ENCODE peak calls at places on chromosome 19, in five cellular contexts. F is SK-N-SH, M is thyroid gland, T is aorta, H is ascending aorta. O is an unnamed sample.

GRCh38 chr19:2160384-2160783 is 3.3 kb upstream of the DOT1L start:
- DNase-seq in M (no peak), T (no peak), H (no peak), F (no peak), O (no peak)

GRCh38 chr19:46660601-46661019 is 372 bp downstream of the DACT3 start:
- DNase-seq in H (peak), F (peak), M (no peak), T (peak), O (no peak)

GRCh38 chr19:3057275-3057714 is 5.0 kb downstream of the TLE5 start:
- DNase-seq in F (no peak), H (peak), M (peak), T (peak), O (peak)

GRCh38 chr19:33905473-33905936 is 108.8 kb downstream of the KCTD15 start:
- DNase-seq in H (no peak), M (peak), T (peak), F (peak), O (no peak)

GRCh38 chr19:7539827-7540425 is 4.4 kb downstream of the PNPLA6 start:
- DNase-seq in F (no peak), M (no peak), T (no peak), H (no peak), O (no peak)

GRCh38 chr19:48194041-48194871 is 23.8 kb downstream of the ZSWIM9 start:
- DNase-seq in T (peak), H (peak), F (peak), M (no peak), O (peak)

GRCh38 chr19:29525901-29526729 is at the start of gene VSTM2B:
- DNase-seq in M (no peak), H (no peak), T (peak), F (peak), O (no peak)

GRCh38 chr19:57888494-57889231 is at the start of gene ZNF814:
- DNase-seq in F (peak), H (peak), M (peak), T (peak), O (peak)

GRCh38 chr19:7772752-7773291 is 9.8 kb downstream of the CLEC4M start:
- DNase-seq in F (no peak), M (no peak), H (no peak), T (no peak), O (no peak)

GRCh38 chr19:18972301-18972831 is 31.3 kb upstream of the HOMER3 start:
- DNase-seq in M (no peak), H (no peak), F (no peak), T (no peak), O (peak)

GRCh38 chr19:5952193-5953033 is 25.5 kb downstream of the RANBP3 start:
- DNase-seq in F (peak), H (no peak), T (no peak), M (no peak), O (no peak)

GRCh38 chr19:37931941-37932655 is 25.1 kb downstream of the SIPA1L3 start:
- DNase-seq in T (peak), M (peak), H (peak), F (no peak), O (peak)

GRCh38 chr19:48596679-48597465 is 9.7 kb upstream of the SPACA4 start:
- DNase-seq in T (no peak), H (no peak), F (no peak), M (no peak), O (no peak)

GRCh38 chr19:39409207-39409885 is 2.7 kb downstream of the ZFP36 start:
- DNase-seq in T (peak), H (peak), M (peak), F (peak), O (peak)

GRCh38 chr19:9306443-9306842 is 3.2 kb downstream of the ZNF699 start:
- DNase-seq in T (no peak), M (no peak), F (no peak), H (no peak), O (peak)

GRCh38 chr19:51712461-51713081 is 11.2 kb downstream of the HAS1 start:
- DNase-seq in H (peak), F (no peak), T (no peak), M (peak), O (no peak)